ENCODE peak calls at places on chromosome 10, in five cellular contexts. N is activated naive CD8-positive, alpha-beta T cell treated with anti-CD3 and anti-CD28 coated beads, Interleukin-2, amount 50 U/mL, for 24 hours; O is GOT3; Z is RWPE1; J is HTR-8/SVneo. Q is an unnamed sample.

GRCh38 chr10:116665541-116666125 is 44.9 kb downstream of the PNLIPRP2 start:
- DNase-seq in N (no peak), O (no peak), Z (no peak), J (no peak), Q (no peak)

GRCh38 chr10:98589691-98590090 is 143.0 kb upstream of the HPS1 start:
- DNase-seq in N (no peak), O (no peak), Z (no peak), J (no peak), Q (no peak)

GRCh38 chr10:120514035-120514620 is 57.1 kb downstream of the PLPP4 start:
- DNase-seq in N (peak; percentile 11), O (no peak), Z (peak; percentile 69), J (no peak), Q (no peak)

GRCh38 chr10:95485030-95485429 is 76.1 kb downstream of the SORBS1 start:
- DNase-seq in N (no peak), O (no peak), Z (no peak), J (no peak), Q (no peak)

GRCh38 chr10:48885376-48885775 is 54.3 kb downstream of the LRRC18 start:
- DNase-seq in N (no peak), O (no peak), Z (peak; percentile 28), J (no peak), Q (no peak)

GRCh38 chr10:125333209-125333591 is 172.8 kb upstream of the CTBP2 start:
- DNase-seq in N (no peak), O (no peak), Z (no peak), J (no peak), Q (no peak)

GRCh38 chr10:123496996-123497660 is 169.0 kb upstream of the GPR26 start:
- DNase-seq in N (no peak), O (no peak), Z (no peak), J (no peak), Q (no peak)

GRCh38 chr10:104784452-104784851 is 143.4 kb downstream of the SORCS3 start:
- DNase-seq in N (no peak), O (no peak), Z (no peak), J (no peak), Q (no peak)